ENCODE peak calls at places on chromosomes 6 and 20, in six cellular contexts. U is NB4, A is HL-60, F is choroid plexus epithelial cell, X is fibroblast of lung, H is astrocyte of the cerebellum. I is an unnamed sample.

GRCh38 chr6:109237082-109237985 is 142.0 kb downstream of the CEP57L1 start:
- DNase-seq in H (no peak), U (peak; percentile 82), A (peak; percentile 42), F (no peak), X (no peak), I (peak; percentile 42)

GRCh38 chr6:150704447-150705192 is 104.9 kb downstream of the PLEKHG1 start:
- DNase-seq in F (no peak), A (no peak), U (no peak), X (no peak), H (no peak), I (no peak)

GRCh38 chr6:28802417-28803336 is 121.1 kb downstream of the TRIM27 start:
- DNase-seq in F (peak; percentile 46), U (peak; percentile 90), H (no peak), A (no peak), X (peak; percentile 34), I (peak; percentile 66)

GRCh38 chr20:47922280-47922675 is 137.0 kb upstream of the SULF2 start:
- DNase-seq in U (no peak), H (no peak), F (peak; percentile 46), A (no peak), X (no peak), I (peak; percentile 82)

GRCh38 chr20:35823937-35824336 is 52.1 kb downstream of the PHF20 start:
- DNase-seq in H (no peak), F (peak; percentile 24), U (no peak), A (no peak), X (no peak), I (no peak)

GRCh38 chr20:60213126-60213893 is 255.1 kb downstream of the CDH26 start:
- DNase-seq in X (no peak), U (no peak), A (no peak), H (no peak), F (no peak), I (no peak)

GRCh38 chr6:44715925-44716324 is 328.4 kb downstream of the CDC5L start:
- DNase-seq in F (no peak), X (no peak), U (no peak), A (no peak), H (no peak), I (no peak)

GRCh38 chr6:166313255-166314070 is 5.3 kb upstream of the PRR18 start:
- DNase-seq in X (peak; percentile 58), A (peak; percentile 53), U (peak; percentile 77), H (no peak), F (peak; percentile 69), I (peak; percentile 55)

GRCh38 chr20:52105045-52105572 is 86.5 kb downstream of the ZFP64 start:
- DNase-seq in U (no peak), H (no peak), F (peak; percentile 49), X (peak; percentile 46), A (no peak), I (peak; percentile 44)

GRCh38 chr6:30683137-30683979 is 3.1 kb downstream of the PPP1R18 start:
- DNase-seq in X (no peak), H (no peak), A (no peak), U (peak; percentile 32), F (no peak), I (no peak)

GRCh38 chr20:32987044-32987825 is 17.0 kb downstream of the SUN5 start:
- DNase-seq in F (no peak), A (no peak), H (no peak), U (no peak), X (no peak), I (no peak)

GRCh38 chr6:84652356-84653026 is 111.9 kb downstream of the TBX18 start:
- DNase-seq in F (peak; percentile 97), A (no peak), X (peak; percentile 83), H (peak; percentile 84), U (no peak), I (peak; percentile 66)

GRCh38 chr6:31651602-31652191 is 764 bp downstream of the BAG6 start:
- DNase-seq in X (peak; percentile 77), U (peak; percentile 78), A (peak; percentile 77), F (peak; percentile 79), H (no peak), I (peak; percentile 84)

GRCh38 chr6:133610271-133610840 is 278.6 kb upstream of the TCF21 start:
- DNase-seq in H (no peak), A (no peak), F (peak; percentile 61), X (peak; percentile 73), U (no peak), I (peak; percentile 33)

GRCh38 chr6:47111685-47112084 is 69.6 kb upstream of the ADGRF1 start:
- DNase-seq in H (peak; percentile 57), F (peak; percentile 97), A (no peak), U (no peak), X (no peak), I (peak; percentile 66)

GRCh38 chr6:111759836-111760785 is 113.1 kb downstream of the FYN start:
- DNase-seq in U (no peak), X (peak; percentile 98), F (peak; percentile 95), A (no peak), H (peak; percentile 57), I (no peak)

GRCh38 chr6:99338188-99338587 is 11.3 kb downstream of the FAXC start:
- DNase-seq in H (no peak), F (no peak), A (no peak), X (no peak), U (no peak), I (peak; percentile 57)

DNA sequence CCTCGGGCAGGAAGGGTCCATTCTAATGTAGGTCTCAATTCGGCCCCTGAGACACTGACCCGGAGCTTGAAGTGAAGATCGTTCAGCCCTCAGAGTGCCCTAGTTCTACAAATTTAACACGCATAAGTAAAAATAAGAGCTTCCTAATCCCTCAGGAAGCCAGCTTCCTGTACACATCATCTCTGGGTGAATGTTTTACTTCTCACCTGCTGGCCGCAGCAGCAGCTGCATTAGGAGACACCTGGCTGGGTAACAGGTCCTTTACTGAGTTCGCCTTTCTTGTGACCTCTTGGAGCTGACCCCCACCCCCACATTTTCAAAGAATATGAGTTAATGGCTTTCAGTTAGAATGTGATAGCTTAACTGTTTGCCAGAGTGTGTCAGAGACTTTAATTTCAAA is 165.0 kb downstream of the SMOC2 start:
- DNase-seq in X (no peak), H (no peak), A (no peak), F (no peak), U (no peak), I (peak; percentile 19)
- TF ChIP-seq CTCF in X (no peak), H (no peak), A (no peak), F (no peak), U (no peak), I (peak; percentile 29)

DNA sequence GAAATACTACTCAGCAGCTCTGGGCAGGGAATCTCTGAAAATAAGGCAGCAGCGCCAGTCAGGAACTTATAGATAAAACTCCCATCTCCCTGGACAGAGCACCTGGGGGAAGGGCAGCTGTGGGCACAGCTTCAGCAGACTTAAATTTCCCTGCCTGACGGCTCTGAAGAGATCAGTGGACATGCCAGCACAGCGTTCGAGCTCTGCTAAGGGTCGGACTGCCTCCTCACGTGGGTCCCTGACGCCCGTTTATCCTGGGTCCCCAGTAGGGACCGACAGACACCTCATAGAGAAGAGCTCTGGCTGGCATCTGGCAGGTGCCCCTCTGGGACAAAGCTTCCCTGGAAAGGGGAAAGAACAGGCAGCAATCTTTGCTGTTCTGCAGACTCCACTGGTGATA is 59.0 kb downstream of the COL21A1 start:
- DNase-seq in X (no peak), A (no peak), U (no peak), H (no peak), F (no peak), I (no peak)
- H3K4me3 ChIP-seq in X (no peak overlapping the region), A (no peak overlapping the region), U (no peak overlapping the region), H (no peak overlapping the region), F (no peak overlapping the region), I (no peak overlapping the region)

DNA sequence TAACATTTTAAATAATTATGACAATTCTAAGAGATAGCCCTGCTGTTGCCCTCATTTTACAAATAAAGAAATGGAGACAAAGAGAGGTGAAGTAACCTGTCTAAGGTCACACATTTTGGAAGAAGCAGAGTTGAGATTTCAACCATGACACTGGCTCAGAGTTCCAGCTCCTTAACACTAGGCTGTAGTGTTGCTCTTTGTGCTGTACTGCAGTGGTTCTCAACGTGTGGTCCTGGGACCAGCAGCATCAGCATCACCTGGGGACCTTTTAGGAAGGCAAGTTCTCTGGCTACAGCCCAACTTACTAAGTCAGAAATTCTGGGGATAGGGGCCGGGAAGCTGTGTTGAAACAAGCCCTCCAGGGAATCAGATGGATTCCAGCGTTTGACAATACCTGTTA is 62.4 kb upstream of the FERMT1 start:
- DNase-seq in H (no peak), F (peak; percentile 11), A (no peak), U (peak; percentile 33), X (no peak), I (no peak)
- TF ChIP-seq CTCF in H (peak; percentile 23), F (peak; percentile 32), A (no peak), U (peak; percentile 42), X (no peak), I (peak; percentile 23)

DNA sequence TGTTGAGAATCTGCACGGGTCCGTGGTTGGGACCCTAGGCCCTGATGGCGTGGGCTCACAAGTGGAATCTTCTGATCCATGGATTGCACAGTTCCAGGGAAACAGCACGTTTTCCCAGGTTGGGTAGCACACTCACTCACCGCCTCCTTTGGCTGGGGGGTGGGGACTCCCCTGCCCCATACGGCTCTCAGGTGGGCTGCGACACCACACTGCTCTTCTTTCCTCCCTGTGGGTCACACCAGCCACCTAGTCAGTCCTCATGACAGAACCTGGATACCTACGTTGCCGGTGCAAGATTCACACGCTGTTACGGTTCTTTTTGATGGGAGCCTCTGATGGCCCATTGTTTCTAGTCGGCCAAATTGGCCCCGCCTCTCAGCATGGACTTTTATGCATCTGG is 312.0 kb downstream of the MMUT start:
- DNase-seq in F (no peak), A (no peak), X (no peak), U (no peak), H (no peak), I (no peak)
- H3K4me3 ChIP-seq in F (no peak overlapping the region), A (no peak overlapping the region), X (no peak overlapping the region), U (no peak overlapping the region), H (no peak overlapping the region), I (no peak overlapping the region)

GRCh38 chr20:462199-462991 is at the start of gene TBC1D20:
- DNase-seq in U (peak; percentile 92), F (peak; percentile 90), A (peak; percentile 83), H (peak; percentile 60), X (peak; percentile 85), I (peak; percentile 87)
- TF ChIP-seq CTCF in U (peak; percentile 13), F (peak; percentile 40), A (no peak), H (peak; percentile 32), X (no peak), I (peak; percentile 15)

GRCh38 chr6:11214438-11214837 is 18.0 kb downstream of the NEDD9 start:
- DNase-seq in A (no peak), F (no peak), U (no peak), X (no peak), H (no peak), I (no peak)

GRCh38 chr6:11213305-11214106 is 19.0 kb downstream of the NEDD9 start:
- DNase-seq in F (no peak), H (no peak), U (no peak), A (no peak), X (peak; percentile 50), I (no peak)

GRCh38 chr6:11212625-11213024 is 19.8 kb downstream of the NEDD9 start:
- DNase-seq in A (no peak), U (peak; percentile 34), H (no peak), X (peak; percentile 86), F (peak; percentile 68), I (peak; percentile 67)

GRCh38 chr6:11215773-11216172 is 16.7 kb downstream of the NEDD9 start:
- DNase-seq in F (peak; percentile 47), X (no peak), H (peak; percentile 78), A (no peak), U (no peak), I (no peak)

GRCh38 chr6:11214911-11215310 is 17.6 kb downstream of the NEDD9 start:
- DNase-seq in A (no peak), H (no peak), U (no peak), X (no peak), F (no peak), I (no peak)
- H3K4me3 ChIP-seq in A (no peak overlapping the region), H (no peak overlapping the region), U (no peak overlapping the region), X (no peak overlapping the region), F (no peak overlapping the region), I (no peak overlapping the region)